ENCODE peak calls at places on chromosomes 12 and 14, in eight cellular contexts. T is astrocyte of the spinal cord, Q is AG10803, X is HS-5, N is ELF-1, D is NCI-H1417, W is Calu3, A is IMR-90. G is an unnamed sample.

GRCh38 chr14:96104469-96105057 is 65.4 kb downstream of the C14orf132 start:
- DNase-seq in T (peak), Q (peak), X (peak), N (peak), D (no peak), W (peak), A (peak), G (no peak)

GRCh38 chr14:103055693-103056092 is 1.7 kb downstream of the CDC42BPB start:
- DNase-seq in T (no peak), Q (peak), X (no peak), N (no peak), D (no peak), W (no peak), A (peak), G (no peak)

GRCh38 chr12:54232790-54233189 is 44.0 kb upstream of the SMUG1 start:
- DNase-seq in T (peak), Q (peak), X (no peak), N (peak), D (no peak), W (no peak), A (peak), G (peak)

GRCh38 chr14:73253323-73253610 is 16.0 kb downstream of the PAPLN start:
- DNase-seq in T (no peak), Q (no peak), X (no peak), N (no peak), D (no peak), W (no peak), A (no peak), G (no peak)

GRCh38 chr14:26872510-26872909 is 274.7 kb upstream of the NOVA1 start:
- DNase-seq in T (peak), Q (no peak), X (no peak), N (no peak), D (no peak), W (no peak), A (no peak), G (no peak)

GRCh38 chr14:42475289-42475688 is 868.6 kb downstream of the LRFN5 start:
- DNase-seq in T (no peak), Q (no peak), X (no peak), N (no peak), D (no peak), W (no peak), A (no peak), G (no peak)

GRCh38 chr14:90489916-90490726 is 93.3 kb downstream of the CALM1 start:
- DNase-seq in T (no peak), Q (no peak), X (no peak), N (no peak), D (no peak), W (no peak), A (peak), G (no peak)

GRCh38 chr12:14892726-14893442 is 7.2 kb upstream of the MGP start:
- DNase-seq in T (peak), Q (no peak), X (no peak), N (no peak), D (no peak), W (no peak), A (peak), G (no peak)

GRCh38 chr12:48818831-48819590 is 715 bp downstream of the CACNB3 start:
- DNase-seq in T (no peak), Q (no peak), X (no peak), N (peak), D (peak), W (peak), A (no peak), G (peak)

GRCh38 chr12:122081697-122082221 is 3.2 kb downstream of the MLXIP start:
- DNase-seq in T (peak), Q (peak), X (no peak), N (no peak), D (peak), W (no peak), A (peak), G (no peak)

GRCh38 chr12:103742349-103742784 is 98.7 kb downstream of the NT5DC3 start:
- DNase-seq in T (no peak), Q (peak), X (no peak), N (no peak), D (peak), W (peak), A (no peak), G (no peak)

GRCh38 chr12:19130224-19131019 is 889 bp downstream of the PLEKHA5 start:
- DNase-seq in T (peak), Q (peak), X (no peak), N (peak), D (peak), W (peak), A (no peak), G (peak)

GRCh38 chr12:113987261-113988063 is 21.3 kb upstream of the RBM19 start:
- DNase-seq in T (no peak), Q (no peak), X (no peak), N (no peak), D (no peak), W (no peak), A (no peak), G (no peak)

GRCh38 chr14:43877351-43877900 is 629.7 kb downstream of the FSCB start:
- DNase-seq in T (no peak), Q (no peak), X (no peak), N (no peak), D (no peak), W (no peak), A (no peak), G (no peak)

GRCh38 chr12:88419794-88420193 is 160.5 kb downstream of the KITLG start:
- DNase-seq in T (no peak), Q (peak), X (peak), N (no peak), D (no peak), W (no peak), A (peak), G (no peak)

GRCh38 chr14:89841855-89842254 is 112.7 kb downstream of the EFCAB11 start:
- DNase-seq in T (no peak), Q (no peak), X (no peak), N (peak), D (no peak), W (no peak), A (no peak), G (peak)

GRCh38 chr14:68208726-68209125 is 389.1 kb downstream of the RAD51B start:
- DNase-seq in T (no peak), Q (no peak), X (no peak), N (no peak), D (no peak), W (no peak), A (no peak), G (no peak)

GRCh38 chr14:99590746-99591555 is 13.1 kb downstream of the CCDC85C start:
- DNase-seq in T (peak), Q (peak), X (no peak), N (no peak), D (no peak), W (peak), A (peak), G (no peak)

GRCh38 chr12:126781593-126781992 is 1485.4 kb upstream of the TMEM132C start:
- DNase-seq in T (no peak), Q (no peak), X (no peak), N (no peak), D (no peak), W (peak), A (no peak), G (no peak)

GRCh38 chr14:54126947-54127346 is 170.3 kb upstream of the BMP4 start:
- DNase-seq in T (no peak), Q (no peak), X (no peak), N (no peak), D (no peak), W (no peak), A (no peak), G (no peak)

GRCh38 chr12:53978477-53979356 is 4.0 kb upstream of the HOTAIR start:
- DNase-seq in T (no peak), Q (peak), X (no peak), N (no peak), D (no peak), W (no peak), A (no peak), G (no peak)

GRCh38 chr12:19158909-19159308 is 29.4 kb downstream of the PLEKHA5 start:
- DNase-seq in T (no peak), Q (peak), X (no peak), N (no peak), D (no peak), W (no peak), A (peak), G (no peak)

GRCh38 chr14:94885481-94886155 is 115.7 kb upstream of the GSC start:
- DNase-seq in T (no peak), Q (no peak), X (no peak), N (no peak), D (no peak), W (no peak), A (no peak), G (peak)

GRCh38 chr12:114430306-114430705 is 24.4 kb upstream of the TBX5 start:
- DNase-seq in T (no peak), Q (peak), X (peak), N (no peak), D (no peak), W (no peak), A (peak), G (no peak)

GRCh38 chr12:105267711-105268110 is 31.7 kb upstream of the APPL2 start:
- DNase-seq in T (no peak), Q (no peak), X (no peak), N (no peak), D (no peak), W (no peak), A (peak), G (no peak)

GRCh38 chr12:4829793-4830162 is 79.9 kb upstream of the KCNA1 start:
- DNase-seq in T (no peak), Q (no peak), X (no peak), N (no peak), D (peak), W (no peak), A (no peak), G (no peak)

GRCh38 chr12:112728909-112729308 is 62.6 kb upstream of the RPH3A start:
- DNase-seq in T (no peak), Q (no peak), X (no peak), N (peak), D (no peak), W (no peak), A (no peak), G (no peak)

GRCh38 chr12:49088190-49088931 is 6.2 kb downstream of the DHH start:
- DNase-seq in T (peak), Q (peak), X (peak), N (peak), D (peak), W (peak), A (peak), G (peak)

G was measured in mesendoderm.